ENCODE peak calls at places on chromosomes 4 and X, in six cellular contexts. M, N, U, I, Q and D are unnamed samples. For H3K4me1, the result is how much of the 10 kb centered on the place peaks cover.

GRCh38 chr4:162506253-162506652 is 342.5 kb upstream of the FSTL5 start:
- DNase-seq in I (no peak), Q (no peak), M (no peak), U (no peak), N (no peak), D (no peak)

GRCh38 chr4:182770259-182770968 is 146.8 kb downstream of the DCTD start:
- DNase-seq in Q (no peak), M (no peak), I (no peak), N (no peak), U (no peak), D (no peak)

GRCh38 chrX:39609941-39610340 is 487.8 kb downstream of the BCOR start:
- DNase-seq in N (no peak), Q (no peak), U (no peak), M (no peak), I (no peak), D (no peak)

GRCh38 chr4:41364871-41365270 is 108.1 kb downstream of the UCHL1 start:
- DNase-seq in Q (no peak), U (no peak), M (no peak), I (no peak), N (no peak), D (no peak)

GRCh38 chr4:27357283-27357682 is 496.6 kb downstream of the STIM2 start:
- DNase-seq in Q (no peak), M (no peak), I (no peak), U (no peak), N (no peak), D (no peak)

GRCh38 chr4:72112514-72113156 is 80.8 kb downstream of the NPFFR2 start:
- DNase-seq in I (no peak), M (no peak), Q (no peak), N (no peak), U (no peak), D (no peak)

GRCh38 chr4:86960557-86960959 is 25.7 kb downstream of the AFF1 start:
- DNase-seq in U (no peak), Q (peak), M (no peak), N (no peak), I (no peak), D (no peak)

GRCh38 chrX:14095702-14096101 is 66.0 kb upstream of the GEMIN8 start:
- DNase-seq in I (no peak), M (peak), U (no peak), Q (peak), N (no peak), D (no peak)

GRCh38 chrX:68920541-68920940 is 91.7 kb downstream of the EFNB1 start:
- DNase-seq in I (no peak), Q (no peak), M (no peak), U (no peak), N (no peak), D (no peak)

GRCh38 chr4:90025248-90025647 is 101.9 kb upstream of the CCSER1 start:
- DNase-seq in U (no peak), M (no peak), N (no peak), I (no peak), Q (no peak), D (no peak)

GRCh38 chr4:41991916-41992767 is 1.8 kb downstream of the SLC30A9 start:
- DNase-seq in M (no peak), I (no peak), U (no peak), N (no peak), Q (no peak), D (no peak)

GRCh38 chrX:1466232-1466661 is 13.5 kb upstream of the ASMTL start:
- DNase-seq in U (peak), N (no peak), M (no peak), Q (peak), I (no peak), D (peak)

GRCh38 chrX:10555846-10556245 is 64.5 kb downstream of the MID1 start:
- DNase-seq in M (no peak), U (no peak), N (no peak), Q (no peak), I (no peak), D (no peak)

GRCh38 chr4:87624698-87625097 is 16.4 kb downstream of the DSPP start:
- DNase-seq in M (no peak), N (no peak), I (no peak), U (no peak), Q (no peak), D (no peak)

GRCh38 chr4:29805245-29805644 is 914.9 kb upstream of the PCDH7 start:
- DNase-seq in N (no peak), M (no peak), I (no peak), Q (no peak), U (no peak), D (no peak)

GRCh38 chr4:183256756-183257385 is 63.2 kb downstream of the CLDN22 start:
- DNase-seq in I (no peak), M (peak), N (no peak), Q (peak), U (no peak), D (peak)

GRCh38 chr4:88737304-88738015 is 39.8 kb upstream of the NAP1L5 start:
- DNase-seq in Q (peak), I (no peak), U (no peak), M (no peak), N (no peak), D (no peak)

GRCh38 chr4:134708026-134708425 is 506.4 kb upstream of the PABPC4L start:
- DNase-seq in N (no peak), Q (no peak), I (no peak), M (no peak), U (no peak), D (no peak)

GRCh38 chr4:176800891-176801534 is 8.3 kb upstream of the VEGFC start:
- DNase-seq in U (no peak), Q (no peak), N (no peak), M (no peak), I (no peak), D (no peak)

GRCh38 chrX:41664307-41665299 is 24.2 kb upstream of the GPR34 start:
- DNase-seq in U (no peak), N (no peak), I (no peak), M (no peak), Q (no peak), D (no peak)

GRCh38 chr4:42151568-42152506 is 618 bp downstream of the BEND4 start:
- DNase-seq in U (no peak), Q (no peak), I (no peak), M (peak), N (no peak), D (no peak)

GRCh38 chr4:92172203-92172602 is 131.6 kb upstream of the GRID2 start:
- DNase-seq in Q (no peak), N (no peak), M (no peak), I (no peak), U (no peak), D (no peak)

GRCh38 chr4:102735578-102735977 is 25.2 kb downstream of the MANBA start:
- DNase-seq in I (no peak), Q (no peak), N (no peak), M (no peak), U (no peak), D (no peak)

GRCh38 chrX:109797311-109797975 is 64.4 kb upstream of the ACSL4 start:
- DNase-seq in I (no peak), U (no peak), Q (no peak), N (no peak), M (no peak), D (no peak)

GRCh38 chr4:123463869-123464268 is 67.3 kb downstream of the SPRY1 start:
- DNase-seq in U (no peak), M (no peak), N (no peak), I (no peak), Q (no peak), D (no peak)

GRCh38 chrX:110045421-110045820 is 42.5 kb downstream of the TMEM164 start:
- DNase-seq in I (no peak), N (no peak), U (no peak), Q (no peak), M (no peak), D (no peak)

GRCh38 chr4:36039031-36039430 is 205.3 kb downstream of the ARAP2 start:
- DNase-seq in N (no peak), M (no peak), U (no peak), Q (peak), I (no peak), D (no peak)

GRCh38 chr4:7767526-7767925 is 172.1 kb downstream of the AFAP1 start:
- DNase-seq in N (no peak), Q (no peak), M (no peak), I (no peak), U (no peak), D (peak)

DNA sequence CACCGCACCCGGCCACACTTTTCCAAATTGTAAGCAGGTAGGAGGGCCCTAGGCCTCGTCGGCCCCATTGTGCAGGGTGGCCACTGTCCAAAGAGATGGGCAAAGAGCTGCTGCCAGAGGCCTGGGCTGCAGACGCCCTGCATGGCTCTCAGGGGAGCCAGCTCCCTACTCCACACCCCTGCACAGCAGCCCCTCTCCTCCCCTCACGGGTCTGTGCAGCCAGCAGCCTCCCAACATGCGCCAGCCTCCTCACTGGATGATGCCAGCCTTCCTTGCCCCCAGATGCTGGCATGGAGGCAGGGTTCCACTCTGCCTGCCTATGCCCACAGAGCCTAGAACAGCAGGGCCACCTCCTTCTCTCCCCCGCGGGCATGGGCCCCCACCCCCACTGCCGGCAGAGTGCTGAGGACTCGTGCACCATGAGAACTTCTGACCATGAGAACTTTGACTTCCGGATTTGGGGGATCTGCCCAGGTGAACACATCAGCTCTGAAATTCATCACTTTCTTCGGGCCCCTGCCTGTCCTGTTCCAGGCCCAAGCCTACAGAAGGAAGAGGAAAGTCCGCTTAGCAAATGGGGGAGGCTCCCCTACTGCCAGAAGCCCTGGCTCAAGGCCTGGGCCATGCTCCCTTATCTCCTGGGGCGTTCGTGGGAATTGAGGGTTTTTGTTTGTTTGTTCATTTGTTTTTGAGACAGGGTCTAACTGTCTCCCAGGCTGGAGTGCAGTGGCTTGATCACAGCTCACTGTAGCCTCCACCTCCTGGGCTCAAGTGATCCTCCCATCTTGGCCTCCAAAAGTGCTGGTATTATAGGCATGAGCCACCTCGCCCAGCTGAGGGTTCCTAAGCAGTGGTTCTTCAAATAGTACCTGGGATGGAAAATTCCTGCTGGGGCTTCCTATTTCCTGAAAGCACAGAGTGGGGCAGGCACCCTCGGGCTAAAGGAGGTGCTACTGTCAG is 8.0 kb downstream of the IRAK1 start:
- DNase-seq in I (no peak), U (no peak), Q (no peak), N (no peak), M (no peak), D (no peak)
- H3K27ac ChIP-seq in I (no peak), U (no peak), Q (no peak), N (no peak), M (no peak), D (peak)

DNA sequence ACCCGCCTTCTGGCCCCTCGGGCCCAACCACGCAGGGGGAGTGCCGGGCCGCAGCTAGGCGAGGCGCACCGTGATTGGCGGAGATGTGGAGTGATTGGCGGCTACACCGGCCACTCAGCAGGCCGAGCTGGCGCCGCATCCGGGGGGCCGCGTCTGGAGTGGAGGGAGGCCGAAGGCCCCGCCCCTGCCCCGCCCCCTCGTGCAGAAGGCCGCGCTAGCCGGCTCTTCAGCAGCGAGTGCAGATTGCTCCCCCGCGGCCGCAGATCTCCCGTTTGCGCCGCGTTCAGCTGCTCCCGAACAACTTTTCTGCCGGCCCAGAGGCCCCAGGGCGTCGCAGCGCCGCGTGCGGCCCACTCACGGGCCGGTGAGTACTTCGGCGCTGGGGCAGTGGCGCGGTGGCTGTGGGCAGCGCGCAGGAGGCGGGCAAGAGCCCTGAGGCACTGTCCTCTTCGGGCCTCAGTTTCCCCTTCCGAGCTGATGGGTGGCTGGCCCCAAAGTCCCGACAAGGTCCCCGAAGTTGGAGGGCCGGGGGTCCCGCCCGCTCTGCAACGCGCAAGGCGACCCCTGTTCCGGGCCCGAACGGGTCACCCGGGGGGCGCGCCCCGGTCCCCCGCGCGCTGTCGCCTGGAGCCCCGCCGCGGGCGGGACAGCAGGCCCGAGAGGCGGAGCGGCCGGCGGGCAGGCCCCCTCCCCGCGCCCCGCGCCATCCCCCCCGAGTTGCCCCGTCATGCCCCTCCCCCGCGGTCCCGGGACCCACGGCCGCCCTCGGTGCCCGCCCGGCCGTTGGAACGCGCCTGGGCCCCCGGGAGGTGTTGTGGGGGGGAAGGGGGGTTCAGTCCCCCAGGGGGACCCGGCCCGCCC is at the start of gene WFS1:
- DNase-seq in Q (no peak), U (peak), I (peak), M (peak), N (peak), D (peak)
- H3K4me1 ChIP-seq in Q (under half), U (under half), I (under half), M (under half), N (under half), D (half or more)

GRCh38 chr4:117784266-117784665 is 250.0 kb upstream of the NDST3 start:
- DNase-seq in Q (no peak), M (no peak), N (no peak), U (no peak), I (no peak), D (no peak)
- H3K4me3 ChIP-seq in Q (no peak), M (no peak), N (no peak), U (no peak), I (no peak), D (no peak)

GRCh38 chr4:61468091-61468720 is 268.1 kb downstream of the ADGRL3 start:
- DNase-seq in N (no peak), Q (no peak), I (no peak), M (no peak), U (no peak), D (no peak)

GRCh38 chr4:61461956-61462355 is 261.8 kb downstream of the ADGRL3 start:
- DNase-seq in U (no peak), I (no peak), M (no peak), Q (no peak), N (no peak), D (no peak)

GRCh38 chr4:61462451-61463326 is 262.6 kb downstream of the ADGRL3 start:
- DNase-seq in N (no peak), Q (no peak), I (no peak), U (no peak), M (no peak), D (no peak)
- H3K27ac ChIP-seq in N (peak), Q (no peak), I (no peak), U (peak), M (no peak), D (no peak)

DNA sequence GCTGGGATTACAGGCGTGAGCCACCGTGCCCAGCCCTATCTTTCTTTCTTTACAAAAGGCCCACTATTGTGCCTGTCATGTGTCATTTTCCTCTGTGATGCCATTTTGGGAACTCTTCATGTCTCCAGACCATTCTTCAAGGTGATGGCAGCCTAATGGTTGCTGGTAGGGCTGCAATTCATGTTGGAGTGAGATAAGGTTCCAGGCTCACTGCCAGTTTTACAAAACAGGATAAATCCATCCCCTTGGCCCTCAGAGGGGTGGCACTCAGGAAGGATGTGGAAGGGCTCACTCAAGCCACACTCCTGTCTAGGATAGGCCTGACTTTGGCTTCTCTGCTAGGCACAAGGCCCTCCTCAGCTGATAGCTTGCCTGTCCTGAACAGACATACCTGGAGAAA is 3.8 kb downstream of the TCEAL9 start:
- DNase-seq in Q (no peak), I (no peak), M (no peak), U (no peak), N (no peak), D (no peak)
- H3K4me1 ChIP-seq in Q (under half), I (under half), M (under half), U (under half), N (under half), D (under half)